ENCODE peak calls at places on chromosomes 5 and 9, in five cellular contexts. B is choroid plexus epithelial cell, N is RWPE1, A is NCI-H2029, V is OCI-LY7. I is an unnamed sample.

GRCh38 chr9:136985853-136986252 is 3.1 kb downstream of the LCNL1 start:
- DNase-seq in B (no peak), N (no peak), A (no peak), V (no peak), I (no peak)

GRCh38 chr5:180803181-180804128 is 849 bp upstream of the MGAT1 start:
- DNase-seq in B (peak; percentile 48), N (peak; percentile 74), A (no peak), V (peak; percentile 88), I (peak; percentile 68)

GRCh38 chr5:132388244-132389050 is 18.9 kb downstream of the SLC22A5 start:
- DNase-seq in B (peak; percentile 68), N (no peak), A (no peak), V (no peak), I (no peak)

GRCh38 chr5:122789461-122790171 is 14.7 kb downstream of the SNX2 start:
- DNase-seq in B (peak; percentile 15), N (no peak), A (no peak), V (no peak), I (no peak)

GRCh38 chr5:114360816-114361723 is 800 bp upstream of the KCNN2 start:
- DNase-seq in B (no peak), N (peak; percentile 11), A (no peak), V (no peak), I (no peak)

GRCh38 chr9:83701769-83702168 is 6.0 kb downstream of the UBQLN1 start:
- DNase-seq in B (peak; percentile 88), N (peak; percentile 57), A (no peak), V (peak; percentile 34), I (no peak)

GRCh38 chr9:119483153-119483552 is 113.9 kb upstream of the BRINP1 start:
- DNase-seq in B (no peak), N (no peak), A (peak; percentile 26), V (no peak), I (no peak)

GRCh38 chr5:6713274-6714181 is at the start of gene TENT4A:
- DNase-seq in B (no peak), N (peak; percentile 97), A (no peak), V (no peak), I (peak; percentile 95)

GRCh38 chr5:56725709-56726108 is 89.6 kb upstream of the MAP3K1 start:
- DNase-seq in B (peak; percentile 12), N (no peak), A (no peak), V (no peak), I (no peak)

GRCh38 chr5:179315356-179315890 is 29.8 kb downstream of the ADAMTS2 start:
- DNase-seq in B (no peak), N (no peak), A (no peak), V (no peak), I (no peak)

GRCh38 chr5:15937708-15938107 is 241.9 kb downstream of the MARCHF11 start:
- DNase-seq in B (no peak), N (no peak), A (no peak), V (no peak), I (no peak)

GRCh38 chr9:114035845-114036785 is 42.0 kb downstream of the AMBP start:
- DNase-seq in B (no peak), N (no peak), A (no peak), V (no peak), I (no peak)

GRCh38 chr5:177507596-177508216 is 1.9 kb downstream of the DOK3 start:
- DNase-seq in B (no peak), N (no peak), A (no peak), V (peak; percentile 41), I (no peak)

GRCh38 chr5:133700251-133700650 is 87.9 kb upstream of the FSTL4 start:
- DNase-seq in B (no peak), N (no peak), A (no peak), V (no peak), I (no peak)

GRCh38 chr5:43456556-43456955 is 27.1 kb downstream of the TMEM267 start:
- DNase-seq in B (no peak), N (no peak), A (no peak), V (no peak), I (no peak)

GRCh38 chr9:12813960-12814876 is 39.4 kb downstream of the LURAP1L start:
- DNase-seq in B (peak; percentile 99), N (peak; percentile 83), A (peak; percentile 28), V (no peak), I (no peak)

I was measured in T-helper 9 cell.